ENCODE peak calls at places on chromosomes 13 and 19, in four cellular contexts. E is cardiac fibroblast, P is fibroblast of pulmonary artery, Y is progenitor cell of endocrine pancreas. B is an unnamed sample.

GRCh38 chr19:47391510-47392223 is 27.7 kb downstream of the MEIS3 start:
- DNase-seq in E (peak), P (peak), Y (peak), B (peak)

GRCh38 chr19:11023635-11024168 is 62.9 kb downstream of the SMARCA4 start:
- DNase-seq in E (no peak), P (no peak), Y (no peak), B (no peak)

GRCh38 chr19:45195764-45196163 is 17.2 kb downstream of the BLOC1S3 start:
- DNase-seq in E (no peak), P (no peak), Y (no peak), B (peak)

GRCh38 chr13:77459616-77460015 is 75.9 kb upstream of the SCEL start:
- DNase-seq in E (no peak), P (no peak), Y (no peak), B (no peak)

GRCh38 chr19:27742041-27742440 is 1470.9 kb downstream of the UQCRFS1 start:
- DNase-seq in E (no peak), P (no peak), Y (no peak), B (no peak)

GRCh38 chr13:77979721-77980377 is 61.2 kb upstream of the EDNRB start:
- DNase-seq in E (peak), P (peak), Y (no peak), B (no peak)

GRCh38 chr13:26695360-26695705 is 65.3 kb downstream of the GPR12 start:
- DNase-seq in E (no peak), P (no peak), Y (no peak), B (no peak)

GRCh38 chr19:8592231-8593009 is 15.2 kb upstream of the MYO1F start:
- DNase-seq in E (peak), P (peak), Y (peak), B (no peak)

GRCh38 chr19:8204961-8205360 is 4.2 kb upstream of the CERS4 start:
- DNase-seq in E (no peak), P (no peak), Y (no peak), B (no peak)

GRCh38 chr13:84607614-84608013 is 725.3 kb upstream of the SLITRK1 start:
- DNase-seq in E (peak), P (peak), Y (no peak), B (peak)

DNA sequence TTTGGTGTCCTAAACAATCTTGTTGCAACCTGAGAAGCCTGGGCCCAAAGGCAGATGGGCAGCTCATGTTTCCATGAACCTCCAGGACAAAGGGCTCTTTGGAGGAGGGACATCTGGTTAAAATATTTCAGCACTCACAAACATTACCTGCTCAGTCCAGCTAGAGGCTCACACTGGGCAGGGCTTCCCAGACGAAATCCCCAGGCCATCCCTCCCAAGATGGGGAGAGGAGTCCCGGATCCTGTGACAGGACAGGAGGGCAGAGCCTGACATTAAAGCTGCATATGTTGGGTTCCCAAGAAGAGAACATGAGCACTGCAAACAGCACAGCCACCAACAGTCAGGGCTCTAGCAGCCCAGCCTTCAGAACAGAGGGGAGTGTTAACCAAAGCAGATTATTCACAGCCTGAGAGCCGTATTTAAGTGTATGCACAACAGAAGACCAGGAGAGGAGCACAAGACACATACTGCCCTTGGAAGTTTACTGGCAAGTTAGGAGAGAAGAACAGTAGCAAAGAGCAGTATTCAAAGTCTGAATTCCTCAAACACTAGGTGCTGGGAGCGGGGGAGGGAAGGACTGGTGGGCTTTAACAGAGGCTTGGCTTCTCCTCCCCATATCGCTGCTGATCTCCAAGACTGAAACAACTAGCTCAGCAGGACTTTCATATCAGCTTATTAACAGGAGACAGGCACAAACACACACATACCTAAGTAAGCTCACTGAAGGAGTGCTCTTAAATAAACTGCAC is 12.4 kb downstream of the ATP7B start:
- DNase-seq in E (no peak), P (no peak), Y (no peak), B (no peak)
- TF ChIP-seq CTCF in E (no peak), P (no peak), Y (no peak), B (no peak)

DNA sequence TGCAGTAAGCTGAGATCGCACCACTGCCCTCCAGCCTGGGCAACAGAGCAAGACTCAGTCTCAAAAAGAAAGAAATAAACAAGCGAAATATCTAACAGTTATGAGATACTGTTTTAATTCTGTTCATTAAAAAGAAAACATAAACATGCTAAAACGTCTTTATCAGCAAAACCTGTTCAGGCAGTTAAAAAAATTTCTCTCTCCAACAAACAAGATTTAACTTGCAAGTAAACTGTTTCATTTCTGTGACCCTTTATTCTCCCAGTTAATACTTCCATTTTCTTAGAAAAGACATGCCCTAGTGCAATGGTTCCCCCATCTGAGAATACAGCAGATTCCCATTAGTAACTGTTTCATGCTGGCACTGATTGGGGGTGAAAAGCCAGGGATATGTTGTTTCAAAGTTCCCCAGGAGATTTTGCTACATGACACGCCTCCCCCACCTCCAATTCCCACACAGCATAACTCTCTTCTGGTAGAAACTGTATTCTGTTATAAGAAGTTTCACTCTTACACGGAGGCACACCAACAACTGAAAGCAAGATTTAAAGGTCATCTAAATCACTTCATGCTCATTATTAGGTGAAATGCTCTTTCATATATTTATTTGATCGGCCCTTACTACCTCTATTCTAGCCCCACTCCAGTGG is 24.4 kb downstream of the ELF1 start:
- DNase-seq in E (no peak), P (no peak), Y (no peak), B (no peak)
- TF ChIP-seq CTCF in E (no peak), P (no peak), Y (no peak), B (no peak)

GRCh38 chr19:41928754-41929535 is 696 bp upstream of the ERFL start:
- DNase-seq in E (no peak), P (no peak), Y (no peak), B (no peak)

GRCh38 chr19:41928221-41928683 is at the start of gene ERFL:
- DNase-seq in E (no peak), P (no peak), Y (no peak), B (no peak)

GRCh38 chr19:41930322-41930722 is 2.1 kb upstream of the ERFL start:
- DNase-seq in E (no peak), P (no peak), Y (no peak), B (no peak)

GRCh38 chr19:41930926-41931592 is 2.8 kb upstream of the ERFL start:
- DNase-seq in E (no peak), P (no peak), Y (no peak), B (no peak)

DNA sequence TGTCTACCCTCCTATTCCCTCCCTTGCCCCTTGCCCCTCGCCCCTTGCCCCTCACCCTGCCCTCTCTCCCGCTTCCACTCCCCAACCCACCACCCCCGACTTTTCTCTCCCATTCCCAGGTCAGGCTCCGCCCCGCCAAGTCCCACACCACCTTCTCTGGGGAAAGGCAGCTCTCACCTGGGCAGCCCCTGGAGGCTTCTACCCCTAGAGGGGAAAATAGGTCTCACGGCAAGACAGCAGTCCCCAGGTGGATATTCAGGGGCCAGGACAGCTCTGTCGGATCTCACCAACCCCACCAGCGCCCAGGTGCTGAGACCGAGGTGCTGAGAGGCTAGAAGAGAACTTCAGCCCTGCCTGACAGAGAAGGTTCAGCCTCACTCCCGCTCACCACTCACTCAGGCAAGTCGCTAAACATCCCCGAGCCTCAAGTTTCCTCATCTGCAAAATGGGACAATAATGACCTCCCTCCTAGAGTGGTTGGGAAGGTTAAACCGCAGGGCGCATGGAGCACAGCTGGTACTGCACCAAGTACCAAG is 1.4 kb upstream of the ERFL start:
- DNase-seq in E (no peak), P (no peak), Y (no peak), B (no peak)
- TF ChIP-seq CTCF in E (no peak), P (no peak), Y (peak), B (no peak)

GRCh38 chr19:52942371-52943133 is 19.3 kb upstream of the ZNF888 start:
- DNase-seq in E (peak), P (peak), Y (peak), B (no peak)
- TF ChIP-seq CTCF in E (no peak), P (no peak), Y (no peak), B (no peak)

DNA sequence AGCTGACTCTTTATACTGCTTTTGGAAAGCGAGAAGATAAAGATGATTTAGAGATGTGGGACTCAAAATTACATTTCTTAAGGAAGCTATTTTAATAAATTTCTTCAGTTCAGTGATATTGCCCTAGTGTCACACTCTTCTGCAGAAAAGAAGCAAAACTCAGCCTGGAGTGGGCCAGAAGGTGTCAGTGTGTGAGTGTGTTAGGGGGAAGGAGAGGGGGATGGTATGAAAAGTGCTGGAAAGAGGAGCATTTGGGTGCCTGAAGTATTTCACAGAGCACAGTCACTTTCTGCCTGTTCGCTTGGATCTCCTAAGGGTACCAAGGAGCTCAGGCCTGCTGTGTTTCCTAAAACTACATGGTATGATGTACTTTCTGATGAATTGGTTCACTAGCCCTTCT is 84.5 kb upstream of the FRY start:
- DNase-seq in E (no peak), P (no peak), Y (no peak), B (no peak)
- TF ChIP-seq CTCF in E (no peak), P (no peak), Y (no peak), B (no peak)

B was measured in HFF-Myc.